ENCODE peak calls at places on chromosomes 4 and X, in six cellular contexts. One of them, this sample, is unnamed.

GRCh38 chr4:83267121-83267834 is 17.3 kb downstream of the COQ2 start:
- DNase-seq in posterior cingulate gyrus: no peak
- DNase-seq in stimulated activated CD4-positive, alpha-beta T cell treated with anti-CD3 and anti-CD28 coated beads, Interleukin-2, amount 100 ng/mL, for 48 hours: no peak
- DNase-seq in activated T-cell treated with anti-CD3 and anti-CD28 coated beads for 24 hours: no peak
- DNase-seq in amygdala: no peak
- DNase-seq in pons: no peak
- DNase-seq in this sample: no peak

GRCh38 chr4:28075557-28075956 is 1214.9 kb downstream of the STIM2 start:
- DNase-seq in stimulated activated CD4-positive, alpha-beta T cell treated with anti-CD3 and anti-CD28 coated beads, Interleukin-2, amount 100 ng/mL, for 48 hours: no peak
- DNase-seq in pons: no peak
- DNase-seq in posterior cingulate gyrus: no peak
- DNase-seq in amygdala: no peak
- DNase-seq in activated T-cell treated with anti-CD3 and anti-CD28 coated beads for 24 hours: no peak
- DNase-seq in this sample: no peak

GRCh38 chr4:139647184-139647583 is 18.4 kb upstream of the MGST2 start:
- DNase-seq in activated T-cell treated with anti-CD3 and anti-CD28 coated beads for 24 hours: no peak
- DNase-seq in posterior cingulate gyrus: no peak
- DNase-seq in amygdala: no peak
- DNase-seq in pons: no peak
- DNase-seq in stimulated activated CD4-positive, alpha-beta T cell treated with anti-CD3 and anti-CD28 coated beads, Interleukin-2, amount 100 ng/mL, for 48 hours: no peak
- DNase-seq in this sample: no peak

GRCh38 chr4:109434007-109434792 is 585 bp downstream of the SEC24B start:
- DNase-seq in posterior cingulate gyrus: peak; percentile 43
- DNase-seq in amygdala: no peak
- DNase-seq in pons: peak; percentile 47
- DNase-seq in stimulated activated CD4-positive, alpha-beta T cell treated with anti-CD3 and anti-CD28 coated beads, Interleukin-2, amount 100 ng/mL, for 48 hours: no peak
- DNase-seq in activated T-cell treated with anti-CD3 and anti-CD28 coated beads for 24 hours: no peak
- DNase-seq in this sample: no peak

GRCh38 chr4:181538435-181538834 is 704.8 kb upstream of the TENM3 start:
- DNase-seq in activated T-cell treated with anti-CD3 and anti-CD28 coated beads for 24 hours: no peak
- DNase-seq in amygdala: no peak
- DNase-seq in pons: no peak
- DNase-seq in stimulated activated CD4-positive, alpha-beta T cell treated with anti-CD3 and anti-CD28 coated beads, Interleukin-2, amount 100 ng/mL, for 48 hours: no peak
- DNase-seq in posterior cingulate gyrus: no peak
- DNase-seq in this sample: no peak

GRCh38 chr4:37453004-37453360 is 208.4 kb downstream of the NWD2 start:
- DNase-seq in stimulated activated CD4-positive, alpha-beta T cell treated with anti-CD3 and anti-CD28 coated beads, Interleukin-2, amount 100 ng/mL, for 48 hours: peak; percentile 42
- DNase-seq in activated T-cell treated with anti-CD3 and anti-CD28 coated beads for 24 hours: peak; percentile 30
- DNase-seq in amygdala: peak; percentile 11
- DNase-seq in posterior cingulate gyrus: peak; percentile 57
- DNase-seq in pons: peak; percentile 92
- DNase-seq in this sample: peak; percentile 63

GRCh38 chrX:20409991-20410390 is 143.3 kb upstream of the RPS6KA3 start:
- DNase-seq in activated T-cell treated with anti-CD3 and anti-CD28 coated beads for 24 hours: no peak
- DNase-seq in pons: no peak
- DNase-seq in stimulated activated CD4-positive, alpha-beta T cell treated with anti-CD3 and anti-CD28 coated beads, Interleukin-2, amount 100 ng/mL, for 48 hours: no peak
- DNase-seq in posterior cingulate gyrus: no peak
- DNase-seq in amygdala: no peak
- DNase-seq in this sample: no peak

GRCh38 chrX:141467442-141467841 is 117.1 kb downstream of the SPANXA1 start:
- DNase-seq in stimulated activated CD4-positive, alpha-beta T cell treated with anti-CD3 and anti-CD28 coated beads, Interleukin-2, amount 100 ng/mL, for 48 hours: no peak
- DNase-seq in amygdala: no peak
- DNase-seq in pons: no peak
- DNase-seq in posterior cingulate gyrus: no peak
- DNase-seq in activated T-cell treated with anti-CD3 and anti-CD28 coated beads for 24 hours: no peak
- DNase-seq in this sample: no peak

GRCh38 chr4:188178276-188178675 is 39.0 kb downstream of the TRIML1 start:
- DNase-seq in activated T-cell treated with anti-CD3 and anti-CD28 coated beads for 24 hours: no peak
- DNase-seq in stimulated activated CD4-positive, alpha-beta T cell treated with anti-CD3 and anti-CD28 coated beads, Interleukin-2, amount 100 ng/mL, for 48 hours: no peak
- DNase-seq in pons: no peak
- DNase-seq in posterior cingulate gyrus: no peak
- DNase-seq in amygdala: no peak
- DNase-seq in this sample: peak; percentile 27

GRCh38 chrX:116827063-116827462 is 364.3 kb upstream of the CT83 start:
- DNase-seq in posterior cingulate gyrus: no peak
- DNase-seq in pons: no peak
- DNase-seq in amygdala: no peak
- DNase-seq in stimulated activated CD4-positive, alpha-beta T cell treated with anti-CD3 and anti-CD28 coated beads, Interleukin-2, amount 100 ng/mL, for 48 hours: no peak
- DNase-seq in activated T-cell treated with anti-CD3 and anti-CD28 coated beads for 24 hours: no peak
- DNase-seq in this sample: no peak

GRCh38 chrX:46687619-46688018 is 71.3 kb downstream of the SLC9A7 start:
- DNase-seq in pons: no peak
- DNase-seq in posterior cingulate gyrus: no peak
- DNase-seq in activated T-cell treated with anti-CD3 and anti-CD28 coated beads for 24 hours: no peak
- DNase-seq in stimulated activated CD4-positive, alpha-beta T cell treated with anti-CD3 and anti-CD28 coated beads, Interleukin-2, amount 100 ng/mL, for 48 hours: no peak
- DNase-seq in amygdala: no peak
- DNase-seq in this sample: no peak

This sample was measured in putamen.